ENCODE peak calls at places on chromosomes 7 and 10, in four cellular contexts. C is adrenal gland; S is midbrain; Q is activated CD4-positive, alpha-beta T cell treated with anti-CD3 and anti-CD28 coated beads for 36 hours. X is an unnamed sample.

GRCh38 chr10:91759581-91759986 is 38.6 kb upstream of the TNKS2 start:
- DNase-seq in S (no peak), C (no peak), Q (no peak), X (no peak)

GRCh38 chr7:70580161-70580560 is 551.8 kb upstream of the GALNT17 start:
- DNase-seq in C (no peak), S (no peak), Q (no peak), X (no peak)

GRCh38 chr7:66256281-66256680 is 51.1 kb downstream of the TPST1 start:
- DNase-seq in Q (no peak), C (no peak), S (no peak), X (no peak)

GRCh38 chr10:70461397-70462348 is 16.9 kb upstream of the PALD1 start:
- DNase-seq in Q (peak), S (peak), C (peak), X (peak)

GRCh38 chr7:158976468-158976848 is 120.1 kb downstream of the DYNC2I1 start:
- DNase-seq in Q (no peak), C (no peak), S (no peak), X (no peak)

GRCh38 chr7:98495523-98495922 is 94.6 kb upstream of the BAIAP2L1 start:
- DNase-seq in Q (no peak), S (no peak), C (no peak), X (no peak)

GRCh38 chr7:32881074-32881982 is 10.2 kb downstream of the KBTBD2 start:
- DNase-seq in C (no peak), S (no peak), Q (no peak), X (no peak)

GRCh38 chr7:91777522-91777921 is 103.0 kb downstream of the MTERF1 start:
- DNase-seq in Q (no peak), S (no peak), C (no peak), X (no peak)

GRCh38 chr7:28114056-28114455 is 66.5 kb downstream of the JAZF1 start:
- DNase-seq in C (no peak), Q (no peak), S (no peak), X (no peak)

GRCh38 chr7:36535866-36536664 is 146.4 kb downstream of the ANLN start:
- DNase-seq in S (no peak), C (no peak), Q (no peak), X (no peak)

GRCh38 chr7:63071396-63071795 is 927.3 kb upstream of the ZNF722 start:
- DNase-seq in C (no peak), S (no peak), Q (no peak), X (no peak)

GRCh38 chr7:117269417-117269816 is 53.4 kb downstream of the WNT2 start:
- DNase-seq in S (no peak), Q (no peak), C (no peak), X (no peak)

GRCh38 chr10:3749597-3750351 is 35.2 kb downstream of the KLF6 start:
- DNase-seq in Q (no peak), S (peak), C (peak), X (peak)

GRCh38 chr7:100875356-100875751 is 451 bp downstream of the SRRT start:
- DNase-seq in C (peak), Q (peak), S (no peak), X (no peak)

GRCh38 chr7:130814753-130815152 is 80.7 kb upstream of the KLF14 start:
- DNase-seq in Q (peak), S (no peak), C (peak), X (peak)

GRCh38 chr7:115449689-115450088 is 527.8 kb downstream of the MDFIC start:
- DNase-seq in Q (no peak), C (no peak), S (no peak), X (no peak)

GRCh38 chr7:16668049-16668858 is 22.3 kb downstream of the BZW2 start:
- DNase-seq in Q (no peak), S (no peak), C (peak), X (peak)

GRCh38 chr7:444606-445005 is 75.0 kb downstream of the PDGFA start:
- DNase-seq in S (peak), Q (no peak), C (no peak), X (peak)

GRCh38 chr10:79053481-79054202 is 15.1 kb upstream of the ZMIZ1 start:
- DNase-seq in C (no peak), S (no peak), Q (peak), X (no peak)

GRCh38 chr7:95509199-95509598 is 23.5 kb downstream of the ASB4 start:
- DNase-seq in C (peak), S (peak), Q (peak), X (no peak)

GRCh38 chr10:131453772-131454634 is 142.5 kb upstream of the TCERG1L start:
- DNase-seq in S (peak), C (peak), Q (peak), X (peak)

GRCh38 chr10:69955211-69955805 is 97.3 kb upstream of the MACROH2A2 start:
- DNase-seq in Q (no peak), C (no peak), S (no peak), X (no peak)

GRCh38 chr10:83677795-83678194 is 461.5 kb upstream of the GHITM start:
- DNase-seq in Q (no peak), S (no peak), C (no peak), X (peak)

GRCh38 chr7:17207220-17207619 is 91.2 kb upstream of the AHR start:
- DNase-seq in C (no peak), Q (no peak), S (no peak), X (no peak)

GRCh38 chr7:109772161-109772560 is 1202.5 kb downstream of the DNAJB9 start:
- DNase-seq in Q (no peak), C (no peak), S (no peak), X (no peak)

GRCh38 chr10:111990734-111991133 is 192.8 kb downstream of the GPAM start:
- DNase-seq in S (no peak), Q (no peak), C (no peak), X (no peak)

GRCh38 chr7:1943326-1943725 is 273.2 kb downstream of the ELFN1 start:
- DNase-seq in C (no peak), S (no peak), Q (peak), X (no peak)

GRCh38 chr7:127938588-127938987 is 92.6 kb downstream of the LRRC4 start:
- DNase-seq in C (peak), S (no peak), Q (no peak), X (no peak)

GRCh38 chr10:89419548-89419947 is 5.2 kb downstream of the IFIT5 start:
- DNase-seq in C (no peak), S (no peak), Q (peak), X (no peak)

GRCh38 chr10:71239946-71240795 is 27.8 kb downstream of the UNC5B start:
- DNase-seq in S (no peak), C (peak), Q (no peak), X (no peak)

GRCh38 chr7:117756586-117756985 is 116.7 kb downstream of the CTTNBP2 start:
- DNase-seq in Q (no peak), C (no peak), S (no peak), X (no peak)

GRCh38 chr7:108001759-108002725 is 919 bp downstream of the LAMB1 start:
- DNase-seq in S (no peak), Q (peak), C (no peak), X (no peak)

GRCh38 chr7:80602007-80602406 is 36.4 kb upstream of the CD36 start:
- DNase-seq in S (no peak), C (no peak), Q (no peak), X (no peak)

GRCh38 chr7:37047260-37047659 is 323.0 kb upstream of the AOAH start:
- DNase-seq in S (no peak), Q (no peak), C (no peak), X (no peak)

GRCh38 chr10:110076559-110077318 is 69.0 kb downstream of the ADD3 start:
- DNase-seq in C (peak), Q (no peak), S (peak), X (peak)

GRCh38 chr10:119209736-119210355 is 2.5 kb downstream of the GRK5 start:
- DNase-seq in Q (no peak), C (no peak), S (no peak), X (no peak)

GRCh38 chr7:116122972-116123595 is 87.3 kb upstream of the TES start:
- DNase-seq in C (no peak), S (peak), Q (no peak), X (peak)

GRCh38 chr10:96548589-96548988 is 34.9 kb upstream of the TLL2 start:
- DNase-seq in Q (no peak), S (no peak), C (peak), X (no peak)

GRCh38 chr10:79074732-79075131 is 6.0 kb downstream of the ZMIZ1 start:
- DNase-seq in C (no peak), Q (no peak), S (no peak), X (no peak)

X was measured in testis.